ENCODE peak calls at places on chromosomes 4 and X, in nine cellular contexts. Q, V, M, Y, D, H, N, T and I are unnamed samples.
A peak's percentile ranks its signal among the peaks of the same experiment; 100 is the strongest.

GRCh38 chr4:5238106-5238505 is 186.8 kb downstream of the STK32B start:
- DNase-seq in Q (no peak), M (peak; percentile 7), N (no peak), V (no peak), D (no peak), T (no peak), Y (no peak), H (no peak), I (no peak)

GRCh38 chr4:80279751-80280150 is 13.3 kb downstream of the FGF5 start:
- DNase-seq in Y (no peak), D (no peak), T (no peak), Q (no peak), V (no peak), N (no peak), H (no peak), M (no peak), I (no peak)

GRCh38 chr4:174794706-174795105 is 34.3 kb downstream of the GLRA3 start:
- DNase-seq in M (no peak), V (no peak), Y (no peak), Q (no peak), H (no peak), D (no peak), N (no peak), T (no peak), I (no peak)

GRCh38 chr4:84342161-84342560 is 156.9 kb downstream of the NKX6-1 start:
- DNase-seq in T (no peak), H (no peak), N (no peak), V (no peak), Y (no peak), Q (no peak), D (no peak), M (no peak), I (no peak)

GRCh38 chrX:114959729-114960128 is 57.7 kb downstream of the IL13RA2 start:
- DNase-seq in T (no peak), N (no peak), M (no peak), V (no peak), D (no peak), H (no peak), Q (no peak), Y (no peak), I (no peak)

GRCh38 chrX:88397551-88397950 is 349.5 kb upstream of the CPXCR1 start:
- DNase-seq in N (no peak), M (no peak), V (no peak), Q (no peak), H (no peak), D (no peak), Y (no peak), T (no peak), I (no peak)

GRCh38 chr4:26264109-26264508 is 56.7 kb upstream of the RBPJ start:
- DNase-seq in H (no peak), N (no peak), M (no peak), D (no peak), T (no peak), Q (no peak), V (no peak), Y (no peak), I (no peak)

GRCh38 chr4:53674891-53675290 is 83.6 kb upstream of the LNX1 start:
- DNase-seq in N (no peak), Y (no peak), Q (no peak), D (no peak), T (no peak), V (no peak), H (no peak), M (no peak), I (no peak)

GRCh38 chrX:47158781-47159180 is 13.8 kb downstream of the RBM10 start:
- DNase-seq in N (no peak), D (peak; percentile 13), H (no peak), T (no peak), V (no peak), M (no peak), Q (no peak), Y (no peak), I (no peak)

GRCh38 chr4:89511776-89512175 is 204.2 kb upstream of the GPRIN3 start:
- DNase-seq in Q (no peak), M (no peak), N (no peak), Y (no peak), T (no peak), D (no peak), H (no peak), V (no peak), I (no peak)

GRCh38 chr4:89506866-89507494 is 199.4 kb upstream of the GPRIN3 start:
- DNase-seq in Y (no peak), Q (no peak), N (no peak), T (no peak), M (no peak), D (no peak), V (no peak), H (no peak), I (no peak)

GRCh38 chr4:89514811-89515210 is 207.2 kb upstream of the GPRIN3 start:
- DNase-seq in D (no peak), Q (no peak), T (no peak), M (no peak), V (no peak), Y (no peak), N (no peak), H (no peak), I (no peak)

DNA sequence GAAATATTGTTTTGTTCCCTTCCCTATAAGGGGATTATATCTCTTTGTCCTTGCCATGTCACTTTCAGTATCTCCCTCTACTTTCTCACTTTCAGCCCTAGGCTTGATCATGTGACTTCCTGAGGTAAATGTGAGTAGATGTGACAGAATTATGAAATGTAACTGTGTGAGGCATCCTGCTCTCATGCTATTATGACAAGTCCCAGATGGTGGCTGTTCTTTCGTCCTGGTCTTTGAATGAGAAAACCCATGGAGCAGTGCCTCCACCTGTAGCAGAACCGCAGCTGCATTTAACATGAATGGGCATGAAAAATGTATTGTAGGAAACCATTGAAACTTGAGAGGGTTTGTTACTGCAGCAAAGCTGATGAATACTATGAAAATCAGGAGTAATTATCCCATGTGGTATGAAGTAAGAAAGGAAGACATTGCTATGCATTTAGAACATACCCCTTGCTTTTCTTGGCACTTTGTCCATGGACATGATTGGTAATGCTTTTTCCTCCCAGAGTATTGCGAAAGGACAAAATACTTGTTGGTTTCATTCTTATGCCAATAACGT is 202.2 kb upstream of the GPRIN3 start:
- DNase-seq in M (peak; percentile 16), N (no peak), Q (no peak), Y (no peak), V (no peak), D (no peak), T (no peak), H (no peak), I (no peak)
- H3K27ac ChIP-seq in M (no peak overlapping the region), N (no peak overlapping the region), Q (no peak overlapping the region), Y (peak overlapping the region; percentile 25), V (no peak overlapping the region), D (no peak overlapping the region), T (no peak overlapping the region), H (no peak overlapping the region), I (no peak overlapping the region)

GRCh38 chrX:97389761-97390192 is 506.1 kb downstream of the RPA4 start:
- DNase-seq in V (no peak), H (no peak), M (peak; percentile 77), T (no peak), Y (no peak), Q (no peak), D (no peak), N (no peak), I (no peak)

GRCh38 chrX:97387004-97387403 is 503.3 kb downstream of the RPA4 start:
- DNase-seq in D (no peak), N (no peak), Q (no peak), V (no peak), Y (no peak), M (no peak), H (no peak), T (no peak), I (no peak)

GRCh38 chrX:97380200-97380599 is 496.5 kb downstream of the RPA4 start:
- DNase-seq in Q (no peak), V (no peak), Y (no peak), M (no peak), D (no peak), H (no peak), N (no peak), T (no peak), I (no peak)

GRCh38 chrX:97384685-97385084 is 501.0 kb downstream of the RPA4 start:
- DNase-seq in D (no peak), N (no peak), T (no peak), H (no peak), Q (no peak), Y (no peak), M (no peak), V (no peak), I (no peak)
- H3K27ac ChIP-seq in D (no peak overlapping the region), N (no peak overlapping the region), T (no peak overlapping the region), H (no peak overlapping the region), Q (no peak overlapping the region), Y (no peak overlapping the region), M (no peak overlapping the region), V (no peak overlapping the region), I (no peak overlapping the region)

GRCh38 chr4:85474356-85474755 is 594 bp upstream of the ARHGAP24 start:
- DNase-seq in N (no peak), D (no peak), M (no peak), T (no peak), V (no peak), Q (no peak), Y (no peak), H (no peak), I (no peak)
- H3K27ac ChIP-seq in N (no peak overlapping the region), D (no peak overlapping the region), M (no peak overlapping the region), T (no peak overlapping the region), V (no peak overlapping the region), Q (no peak overlapping the region), Y (peak overlapping the region; percentile 77), H (peak overlapping the region; percentile 93), I (no peak overlapping the region)

DNA sequence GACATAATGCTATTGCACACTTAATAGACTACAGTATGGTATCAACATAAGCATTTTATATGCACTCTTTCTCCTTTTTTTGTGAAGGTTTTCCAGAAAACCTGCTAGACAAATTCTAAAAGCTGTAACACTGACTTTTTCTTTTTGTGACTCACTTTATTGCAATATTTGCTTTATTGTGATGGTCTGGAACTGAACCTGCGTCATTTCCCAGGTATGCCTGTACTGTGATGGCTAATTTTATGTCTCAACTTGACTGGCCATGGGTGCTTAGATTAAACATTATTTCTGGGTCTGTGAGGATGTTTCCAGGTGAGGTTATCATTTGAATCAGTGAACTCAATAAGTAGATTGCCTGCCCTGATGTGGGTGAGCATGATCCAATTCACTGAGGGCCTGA is 35.5 kb upstream of the LAMP2 start:
- DNase-seq in N (no peak), T (no peak), H (no peak), Q (no peak), M (no peak), D (no peak), V (no peak), Y (no peak), I (no peak)
- H3K27ac ChIP-seq in N (no peak overlapping the region), T (no peak overlapping the region), H (no peak overlapping the region), Q (no peak overlapping the region), M (no peak overlapping the region), D (no peak overlapping the region), V (no peak overlapping the region), Y (no peak overlapping the region), I (no peak overlapping the region)

GRCh38 chr4:169649545-169650226 is 29.3 kb downstream of the CLCN3 start:
- DNase-seq in T (no peak), D (no peak), Y (no peak), H (peak; percentile 75), V (peak; percentile 69), N (peak; percentile 55), M (no peak), Q (no peak), I (no peak)
- H3K27ac ChIP-seq in T (no peak overlapping the region), D (no peak overlapping the region), Y (no peak overlapping the region), H (peak overlapping the region; percentile 81), V (no peak overlapping the region), N (no peak overlapping the region), M (no peak overlapping the region), Q (no peak overlapping the region), I (no peak overlapping the region)